ENCODE peak calls at places on chromosomes 16 and 17, in six cellular contexts. L is osteocyte, H is GM20000, O is body of pancreas, T is fibroblast of villous mesenchyme, G is mesothelial cell of epicardium. M is an unnamed sample.

GRCh38 chr17:81194941-81195901 is 27.5 kb downstream of the CEP131 start:
- DNase-seq in L (no peak), H (no peak), O (no peak), T (no peak), G (no peak), M (no peak)

GRCh38 chr17:79026345-79027273 is 2.6 kb downstream of the C1QTNF1 start:
- DNase-seq in L (no peak), H (no peak), O (no peak), T (peak), G (no peak), M (no peak)

GRCh38 chr17:78322858-78323455 is 36.9 kb downstream of the SOCS3 start:
- DNase-seq in L (no peak), H (no peak), O (no peak), T (peak), G (no peak), M (no peak)

GRCh38 chr16:79994413-79994812 is 393.9 kb upstream of the MAF start:
- DNase-seq in L (no peak), H (no peak), O (no peak), T (no peak), G (no peak), M (no peak)

GRCh38 chr17:56771563-56771962 is 62.2 kb downstream of the C17orf67 start:
- DNase-seq in L (no peak), H (no peak), O (no peak), T (no peak), G (no peak), M (no peak)

GRCh38 chr16:16095646-16096045 is 127.6 kb downstream of the ABCC6 start:
- DNase-seq in L (no peak), H (no peak), O (no peak), T (peak), G (no peak), M (no peak)

GRCh38 chr16:29978081-29978480 is 4.4 kb downstream of the TAOK2 start:
- DNase-seq in L (no peak), H (no peak), O (no peak), T (no peak), G (no peak), M (no peak)

GRCh38 chr17:39973496-39973895 is 7.1 kb upstream of the PSMD3 start:
- DNase-seq in L (no peak), H (no peak), O (no peak), T (no peak), G (no peak), M (no peak)

GRCh38 chr16:81581107-81581506 is 136.5 kb downstream of the CMIP start:
- DNase-seq in L (no peak), H (no peak), O (no peak), T (no peak), G (no peak), M (no peak)

GRCh38 chr17:81644496-81644895 is 7.5 kb downstream of the TSPAN10 start:
- DNase-seq in L (no peak), H (no peak), O (no peak), T (no peak), G (no peak), M (no peak)

GRCh38 chr17:68290268-68290954 is 516 bp downstream of the SLC16A6 start:
- DNase-seq in L (no peak), H (peak), O (no peak), T (no peak), G (peak), M (peak)

GRCh38 chr16:11207646-11208045 is 48.4 kb downstream of the SOCS1 start:
- DNase-seq in L (no peak), H (no peak), O (no peak), T (no peak), G (no peak), M (no peak)

GRCh38 chr17:22517716-22518115 is 825.4 kb downstream of the KCNJ18 start:
- DNase-seq in L (no peak), H (peak), O (no peak), T (no peak), G (no peak), M (no peak)

GRCh38 chr16:17718495-17718894 is 247.7 kb upstream of the XYLT1 start:
- DNase-seq in L (no peak), H (no peak), O (no peak), T (no peak), G (no peak), M (no peak)

GRCh38 chr17:63939884-63940283 is 7.8 kb upstream of the CD79B start:
- DNase-seq in L (no peak), H (no peak), O (no peak), T (no peak), G (no peak), M (no peak)

GRCh38 chr16:8660841-8661301 is 13.5 kb upstream of the ABAT start:
- DNase-seq in L (no peak), H (peak), O (peak), T (peak), G (peak), M (no peak)

GRCh38 chr17:43627657-43628650 is 33.8 kb downstream of the MEOX1 start:
- DNase-seq in L (no peak), H (no peak), O (no peak), T (peak), G (no peak), M (no peak)
- TF ChIP-seq CTCF in L (no peak), H (no peak), O (no peak), T (no peak), G (no peak), M (no peak)

DNA sequence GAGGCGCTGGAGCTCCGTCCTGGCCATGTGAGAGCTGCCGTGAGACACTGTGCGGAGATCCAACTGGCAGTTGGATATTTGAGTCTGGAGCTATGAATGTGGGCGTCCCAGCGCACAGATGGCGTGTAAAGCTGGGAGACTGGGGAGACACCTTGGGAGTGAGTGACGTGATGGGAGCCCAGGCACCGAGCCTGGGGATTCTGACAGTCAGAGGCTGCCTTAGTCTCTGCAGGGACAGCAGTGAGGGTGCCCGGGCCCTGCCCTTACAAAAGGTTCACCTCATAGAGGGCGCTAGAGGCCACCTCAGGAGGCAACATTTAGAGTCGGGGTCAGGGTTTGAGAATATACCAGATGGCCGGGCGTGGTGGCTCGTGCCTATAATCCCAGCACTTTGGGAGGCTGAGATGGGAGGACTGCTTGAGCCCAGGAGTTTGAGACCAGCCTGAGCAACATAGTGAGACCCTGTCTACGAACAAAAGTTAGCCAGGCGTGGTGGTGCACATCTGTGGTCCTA is 194.1 kb upstream of the GSE1 start:
- DNase-seq in L (no peak), H (no peak), O (peak), T (no peak), G (peak), M (peak)
- TF ChIP-seq CTCF in L (no peak), H (no peak), O (no peak), T (no peak), G (no peak), M (no peak)

GRCh38 chr17:2090804-2091534 is 36.1 kb downstream of the HIC1 start:
- DNase-seq in L (no peak), H (no peak), O (no peak), T (peak), G (peak), M (no peak)
- TF ChIP-seq CTCF in L (peak), H (no peak), O (no peak), T (peak), G (no peak), M (no peak)

DNA sequence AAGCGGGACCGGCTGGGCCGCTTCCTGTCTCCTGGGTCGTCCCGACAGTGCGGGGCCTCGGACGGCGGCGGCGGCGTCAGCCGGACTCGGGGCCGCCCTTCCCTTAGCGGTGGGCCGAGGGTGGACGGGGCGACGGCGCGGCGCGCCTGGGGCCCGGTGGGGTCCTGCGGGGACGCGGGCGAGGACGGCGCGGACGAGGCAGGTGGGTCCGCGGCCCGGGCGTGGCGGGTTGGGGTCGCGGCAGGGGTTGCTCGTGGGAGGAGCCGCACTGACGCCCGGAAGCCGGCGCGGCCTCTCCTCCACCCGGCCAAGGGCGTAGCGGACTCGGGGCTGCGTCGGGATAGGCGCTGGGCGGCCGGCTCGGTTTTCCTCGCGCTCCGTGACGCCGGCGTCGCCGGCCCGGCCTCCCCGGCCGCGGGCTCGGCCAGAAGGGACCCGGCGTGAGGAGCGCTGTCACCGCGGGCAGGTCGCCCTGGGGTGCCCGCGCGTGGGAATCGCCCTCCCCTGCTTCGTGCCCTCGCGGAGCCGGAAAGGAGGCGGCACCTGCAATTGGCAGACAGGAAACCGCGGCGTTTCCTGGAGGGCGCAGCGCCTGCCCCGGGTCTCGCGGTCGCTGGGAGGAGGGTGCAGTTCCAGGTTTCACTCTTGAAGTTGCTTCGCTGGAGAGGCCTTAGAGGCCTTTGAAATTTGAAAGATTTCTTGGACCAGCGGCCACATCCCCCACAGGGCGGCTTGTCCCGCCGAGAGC is 481 bp downstream of the ZNF276 start:
- DNase-seq in L (no peak), H (peak), O (no peak), T (peak), G (no peak), M (peak)
- TF ChIP-seq CTCF in L (no peak), H (no peak), O (no peak), T (no peak), G (no peak), M (no peak)

GRCh38 chr16:71498031-71498430 is 8.9 kb upstream of the ZNF19 start:
- DNase-seq in L (no peak), H (no peak), O (no peak), T (no peak), G (no peak), M (no peak)

GRCh38 chr16:71504901-71505300 is 15.8 kb upstream of the ZNF19 start:
- DNase-seq in L (no peak), H (no peak), O (no peak), T (no peak), G (no peak), M (no peak)

GRCh38 chr16:71500964-71501363 is 11.8 kb upstream of the ZNF19 start:
- DNase-seq in L (no peak), H (no peak), O (no peak), T (no peak), G (no peak), M (no peak)

GRCh38 chr16:71501562-71501961 is 12.4 kb upstream of the ZNF19 start:
- DNase-seq in L (no peak), H (no peak), O (no peak), T (no peak), G (no peak), M (no peak)

GRCh38 chr16:71499775-71500364 is 10.7 kb upstream of the ZNF19 start:
- DNase-seq in L (no peak), H (peak), O (peak), T (peak), G (peak), M (no peak)
- TF ChIP-seq CTCF in L (peak), H (peak), O (peak), T (peak), G (peak), M (no peak)

GRCh38 chr17:46025060-46025459 is 26.0 kb downstream of the STH start:
- DNase-seq in L (no peak), H (no peak), O (no peak), T (no peak), G (no peak), M (no peak)

GRCh38 chr17:46026815-46027125 is 27.7 kb downstream of the STH start:
- DNase-seq in L (no peak), H (no peak), O (no peak), T (no peak), G (no peak), M (no peak)

GRCh38 chr17:46025510-46025909 is 26.5 kb downstream of the STH start:
- DNase-seq in L (no peak), H (no peak), O (no peak), T (no peak), G (no peak), M (no peak)

GRCh38 chr17:46027326-46028325 is 28.6 kb downstream of the STH start:
- DNase-seq in L (no peak), H (no peak), O (peak), T (no peak), G (no peak), M (no peak)

GRCh38 chr17:46026045-46026814 is 27.2 kb downstream of the STH start:
- DNase-seq in L (no peak), H (no peak), O (no peak), T (no peak), G (no peak), M (no peak)
- TF ChIP-seq CTCF in L (no peak), H (no peak), O (no peak), T (no peak), G (no peak), M (no peak)

DNA sequence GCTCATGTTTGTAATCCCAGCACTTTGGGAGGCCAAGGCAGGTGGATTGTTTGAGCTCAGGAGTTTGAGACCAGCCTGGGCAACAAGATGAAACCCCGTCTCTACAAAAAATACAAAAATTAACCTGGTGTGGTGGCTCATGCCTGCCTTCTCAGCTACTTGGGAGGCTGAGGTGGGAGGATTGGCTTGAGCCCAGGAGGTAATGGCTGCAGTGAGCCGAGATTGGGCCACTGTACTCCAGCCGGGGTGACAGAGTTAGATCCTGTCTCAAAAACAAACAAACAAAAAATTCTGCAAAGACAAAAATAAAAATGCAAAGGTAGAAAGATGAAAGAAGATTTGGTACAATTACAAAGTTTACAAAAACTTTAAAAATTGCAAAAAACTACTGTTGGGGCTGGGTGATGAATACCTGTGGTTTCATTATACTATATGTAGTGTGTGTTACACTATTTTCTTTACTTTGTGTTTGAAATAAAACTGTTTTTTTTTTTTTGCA is 5.5 kb upstream of the CDH1 start:
- DNase-seq in L (no peak), H (no peak), O (no peak), T (no peak), G (no peak), M (no peak)
- TF ChIP-seq CTCF in L (no peak), H (no peak), O (no peak), T (no peak), G (no peak), M (no peak)

GRCh38 chr17:36864827-36865320 is 72.4 kb upstream of the LHX1 start:
- DNase-seq in L (no peak), H (no peak), O (no peak), T (no peak), G (no peak), M (no peak)

GRCh38 chr17:36867716-36868115 is 69.6 kb upstream of the LHX1 start:
- DNase-seq in L (no peak), H (no peak), O (no peak), T (no peak), G (no peak), M (no peak)

GRCh38 chr17:36870618-36871002 is 66.7 kb upstream of the LHX1 start:
- DNase-seq in L (no peak), H (no peak), O (no peak), T (no peak), G (no peak), M (no peak)

GRCh38 chr17:36869441-36869840 is 67.8 kb upstream of the LHX1 start:
- DNase-seq in L (no peak), H (no peak), O (no peak), T (no peak), G (no peak), M (no peak)

DNA sequence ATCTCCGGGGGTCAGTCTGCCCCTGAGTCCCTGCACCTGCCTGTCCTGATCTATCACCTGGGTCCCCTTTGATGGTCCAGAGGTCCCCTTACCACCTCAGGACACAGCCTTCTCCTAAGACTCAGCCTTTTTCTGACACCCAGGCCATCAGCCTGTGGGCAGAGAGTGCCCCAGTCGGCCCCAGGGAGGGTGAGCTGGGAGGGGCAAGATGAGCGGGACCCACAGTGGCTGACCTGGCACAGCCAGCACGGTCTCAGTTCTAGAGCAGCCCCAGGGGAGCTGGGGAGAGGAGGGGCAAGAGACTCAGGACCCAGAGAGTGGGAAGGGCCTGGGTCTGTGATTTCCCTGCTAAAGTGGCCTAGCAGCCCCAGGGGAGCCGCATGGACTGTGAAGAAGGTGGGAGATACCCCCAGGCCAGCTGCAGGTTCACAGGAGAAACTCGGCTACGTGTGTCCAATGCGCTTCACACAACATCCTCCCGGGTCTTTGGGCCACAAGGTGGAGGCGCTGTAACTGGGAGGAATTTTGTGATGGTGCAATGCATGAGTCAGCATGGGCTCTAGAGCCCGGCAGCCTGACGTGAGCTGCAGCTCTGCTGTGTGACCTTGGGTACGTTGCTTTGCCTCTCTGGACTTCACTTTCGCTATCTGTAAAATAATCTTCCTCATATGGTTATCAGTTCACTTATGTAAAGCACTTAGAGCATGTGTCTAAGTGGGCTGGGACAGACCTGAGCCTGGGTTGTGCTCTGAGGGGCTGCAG is 67.2 kb upstream of the LHX1 start:
- DNase-seq in L (no peak), H (no peak), O (no peak), T (peak), G (no peak), M (no peak)
- TF ChIP-seq CTCF in L (no peak), H (no peak), O (no peak), T (peak), G (no peak), M (no peak)

DNA sequence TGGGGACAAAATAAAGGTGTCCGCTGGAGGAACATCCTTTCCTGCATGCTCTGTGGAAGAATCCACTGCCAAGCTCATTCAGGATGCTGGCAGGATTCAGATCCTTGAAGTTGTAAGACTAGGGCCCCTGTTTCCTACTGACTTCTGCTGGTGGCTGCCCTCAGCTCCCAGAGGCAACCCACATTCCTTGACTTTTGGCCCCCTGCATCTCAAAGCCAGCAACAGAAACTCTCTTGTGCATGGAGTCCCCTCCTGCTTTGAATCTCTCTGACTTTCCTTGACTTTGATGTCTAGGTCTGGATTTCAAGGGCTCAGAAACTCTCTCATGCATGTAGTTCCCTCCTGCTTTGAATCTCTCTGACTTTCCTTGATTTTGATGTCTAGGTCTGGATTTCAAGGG is 461.5 kb downstream of the WWOX start:
- DNase-seq in L (no peak), H (no peak), O (no peak), T (no peak), G (no peak), M (no peak)
- TF ChIP-seq CTCF in L (no peak), H (no peak), O (no peak), T (no peak), G (no peak), M (no peak)

DNA sequence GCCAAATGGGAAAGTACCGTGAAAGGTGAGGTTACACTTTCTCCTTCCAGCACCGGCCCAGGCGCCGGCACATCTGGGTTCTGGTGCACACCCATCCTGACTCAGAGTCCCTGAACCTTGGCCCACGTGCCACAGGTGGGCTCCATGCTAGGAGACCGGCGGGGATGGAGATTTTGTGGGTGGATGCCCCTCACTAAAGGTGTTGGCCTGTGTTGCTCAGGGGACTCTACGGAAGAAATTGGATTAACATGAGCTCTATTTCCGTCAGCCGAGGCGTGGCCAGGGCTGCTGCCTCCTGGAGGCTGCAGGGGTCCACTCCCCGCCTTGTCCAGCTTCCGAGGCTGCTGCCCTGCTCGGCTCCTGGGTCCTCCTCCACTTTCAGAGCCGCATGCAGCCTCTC is 30.8 kb downstream of the FBXO31 start:
- DNase-seq in L (no peak), H (no peak), O (no peak), T (no peak), G (no peak), M (no peak)
- TF ChIP-seq CTCF in L (no peak), H (no peak), O (no peak), T (no peak), G (no peak), M (no peak)